ENCODE peak calls at places on chromosomes 7 and 10, in five cellular contexts. L is K562, G is H1, C is HepG2, O is GM12878. Q is an unnamed sample.

GRCh38 chr7:77339726-77340125 is 76.4 kb downstream of the GSAP start:
- DNase-seq in L (no peak), G (no peak), C (no peak), O (no peak), Q (no peak)

GRCh38 chr7:140667476-140667875 is 5.3 kb upstream of the ADCK2 start:
- DNase-seq in L (no peak), G (no peak), C (no peak), O (no peak), Q (no peak)

GRCh38 chr7:11212816-11213215 is 239.1 kb downstream of the PHF14 start:
- DNase-seq in L (no peak), G (no peak), C (no peak), O (no peak), Q (no peak)

GRCh38 chr10:43678654-43679053 is 30.0 kb upstream of the ZNF32 start:
- DNase-seq in L (no peak), G (no peak), C (no peak), O (no peak), Q (no peak)

GRCh38 chr7:103094102-103094501 is 19.2 kb downstream of the ARMC10 start:
- DNase-seq in L (no peak), G (no peak), C (no peak), O (no peak), Q (no peak)

GRCh38 chr10:90968448-90969086 is 47.7 kb upstream of the ANKRD1 start:
- DNase-seq in L (no peak), G (no peak), C (no peak), O (no peak), Q (no peak)

GRCh38 chr10:35364808-35365207 is 28.5 kb downstream of the CCNY start:
- DNase-seq in L (no peak), G (no peak), C (peak), O (no peak), Q (no peak)

GRCh38 chr10:61786728-61787127 is 114.8 kb upstream of the ARID5B start:
- DNase-seq in L (no peak), G (no peak), C (no peak), O (peak), Q (no peak)

GRCh38 chr10:98088186-98088971 is 46.1 kb upstream of the R3HCC1L start:
- DNase-seq in L (no peak), G (no peak), C (no peak), O (no peak), Q (no peak)

GRCh38 chr10:73810735-73811465 is 498 bp downstream of the NDST2 start:
- DNase-seq in L (peak), G (no peak), C (no peak), O (no peak), Q (peak)

GRCh38 chr7:39733881-39734571 is 110.7 kb downstream of the RALA start:
- DNase-seq in L (no peak), G (no peak), C (peak), O (no peak), Q (peak)

GRCh38 chr10:62814901-62815372 is 1.2 kb downstream of the EGR2 start:
- DNase-seq in L (no peak), G (no peak), C (no peak), O (no peak), Q (peak)

GRCh38 chr10:91908358-91909177 is 718 bp downstream of the FGFBP3 start:
- DNase-seq in L (peak), G (no peak), C (peak), O (peak), Q (peak)

GRCh38 chr7:5295039-5296014 is 12.6 kb downstream of the SLC29A4 start:
- DNase-seq in L (no peak), G (no peak), C (no peak), O (no peak), Q (peak)

GRCh38 chr10:24350111-24350921 is 141.4 kb downstream of the KIAA1217 start:
- DNase-seq in L (no peak), G (no peak), C (no peak), O (no peak), Q (no peak)

GRCh38 chr7:152590481-152590880 is 85.5 kb downstream of the XRCC2 start:
- DNase-seq in L (no peak), G (no peak), C (no peak), O (no peak), Q (no peak)

GRCh38 chr7:51276091-51276605 is 40.5 kb downstream of the COBL start:
- DNase-seq in L (no peak), G (no peak), C (no peak), O (no peak), Q (no peak)

GRCh38 chr10:35300063-35300699 is 36.1 kb upstream of the CCNY start:
- DNase-seq in L (peak), G (peak), C (no peak), O (peak), Q (no peak)

GRCh38 chr10:107969936-107970335 is 805.4 kb upstream of the SORCS1 start:
- DNase-seq in L (no peak), G (no peak), C (no peak), O (no peak), Q (no peak)

GRCh38 chr7:107208046-107208458 is 39.2 kb downstream of the HBP1 start:
- DNase-seq in L (no peak), G (no peak), C (no peak), O (no peak), Q (no peak)

GRCh38 chr7:54813398-54813797 is 54.4 kb upstream of the SEC61G start:
- DNase-seq in L (no peak), G (no peak), C (no peak), O (no peak), Q (no peak)

GRCh38 chr10:70602665-70603438 is at the start of gene PRF1:
- DNase-seq in L (peak), G (no peak), C (peak), O (no peak), Q (no peak)

GRCh38 chr10:128047337-128047736 is 78.9 kb downstream of the MKI67 start:
- DNase-seq in L (peak), G (peak), C (no peak), O (peak), Q (peak)

GRCh38 chr7:23418046-23418445 is 52.2 kb downstream of the IGF2BP3 start:
- DNase-seq in L (no peak), G (no peak), C (no peak), O (no peak), Q (no peak)

GRCh38 chr10:63464402-63465292 is 1.1 kb downstream of the JMJD1C start:
- DNase-seq in L (peak), G (no peak), C (no peak), O (no peak), Q (no peak)

GRCh38 chr10:18233775-18234174 is 93.6 kb downstream of the CACNB2 start:
- DNase-seq in L (no peak), G (no peak), C (no peak), O (no peak), Q (peak)

DNA sequence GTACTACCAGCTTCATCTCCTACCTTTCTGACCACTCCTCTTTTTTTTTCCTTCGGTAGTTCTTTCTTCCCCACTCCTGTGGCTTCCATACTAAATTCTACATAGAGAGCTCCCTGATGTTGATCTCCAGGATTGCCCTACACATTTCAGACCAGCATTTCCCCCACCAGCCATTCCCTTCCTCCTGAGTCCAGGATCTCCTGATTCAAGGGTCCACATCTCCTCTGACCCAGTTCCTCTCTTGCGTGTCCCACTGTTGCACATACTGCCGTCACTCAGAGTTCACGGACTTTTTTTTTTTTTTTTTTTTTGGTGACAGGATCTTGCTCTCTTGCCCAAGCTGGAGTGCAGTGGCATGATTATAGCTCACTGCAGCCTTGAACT is 29.9 kb upstream of the ZRANB1 start:
- DNase-seq in L (no peak), G (no peak), C (no peak), O (no peak), Q (no peak)
- H3K4me2 ChIP-seq in L (peak), G (no peak), C (peak), O (no peak), Q (no peak)

DNA sequence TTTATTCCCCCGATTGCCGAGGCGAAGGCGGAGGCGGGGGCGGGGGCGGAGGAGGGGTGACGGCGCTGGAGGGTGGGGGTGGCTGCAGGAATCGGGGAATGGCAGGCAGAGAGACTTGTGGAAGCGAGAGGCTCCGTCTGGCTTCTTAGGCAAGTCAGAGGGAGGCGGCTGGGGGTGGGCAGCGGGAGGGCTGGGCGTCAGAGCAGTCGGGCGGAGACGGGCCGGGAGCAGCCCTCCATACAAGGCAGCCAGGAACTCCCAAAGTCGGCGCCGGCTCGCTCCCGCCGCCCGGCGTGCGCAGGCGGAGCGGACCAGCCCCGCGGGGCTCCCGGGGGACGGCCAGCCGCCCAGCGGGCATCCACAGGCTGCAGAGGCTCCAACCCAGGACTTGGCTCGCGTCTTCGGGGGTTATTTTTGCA is 233 bp upstream of the CACNA2D1 start:
- DNase-seq in L (no peak), G (no peak), C (no peak), O (no peak), Q (peak)
- TF ChIP-seq CTCF in L (no peak), G (no peak), C (no peak), O (no peak), Q (no peak)

GRCh38 chr10:74923556-74923955 is 97.2 kb downstream of the KAT6B start:
- DNase-seq in L (no peak), G (no peak), C (no peak), O (no peak), Q (peak)
- TF ChIP-seq CREB1 in L (no peak), G (no peak), C (no peak), O (no peak), Q (no peak)

GRCh38 chr7:3168869-3169268 is 125.2 kb upstream of the CARD11 start:
- DNase-seq in L (no peak), G (no peak), C (peak), O (no peak), Q (no peak)
- H3K4me2 ChIP-seq in L (no peak), G (no peak), C (peak), O (no peak), Q (no peak)

DNA sequence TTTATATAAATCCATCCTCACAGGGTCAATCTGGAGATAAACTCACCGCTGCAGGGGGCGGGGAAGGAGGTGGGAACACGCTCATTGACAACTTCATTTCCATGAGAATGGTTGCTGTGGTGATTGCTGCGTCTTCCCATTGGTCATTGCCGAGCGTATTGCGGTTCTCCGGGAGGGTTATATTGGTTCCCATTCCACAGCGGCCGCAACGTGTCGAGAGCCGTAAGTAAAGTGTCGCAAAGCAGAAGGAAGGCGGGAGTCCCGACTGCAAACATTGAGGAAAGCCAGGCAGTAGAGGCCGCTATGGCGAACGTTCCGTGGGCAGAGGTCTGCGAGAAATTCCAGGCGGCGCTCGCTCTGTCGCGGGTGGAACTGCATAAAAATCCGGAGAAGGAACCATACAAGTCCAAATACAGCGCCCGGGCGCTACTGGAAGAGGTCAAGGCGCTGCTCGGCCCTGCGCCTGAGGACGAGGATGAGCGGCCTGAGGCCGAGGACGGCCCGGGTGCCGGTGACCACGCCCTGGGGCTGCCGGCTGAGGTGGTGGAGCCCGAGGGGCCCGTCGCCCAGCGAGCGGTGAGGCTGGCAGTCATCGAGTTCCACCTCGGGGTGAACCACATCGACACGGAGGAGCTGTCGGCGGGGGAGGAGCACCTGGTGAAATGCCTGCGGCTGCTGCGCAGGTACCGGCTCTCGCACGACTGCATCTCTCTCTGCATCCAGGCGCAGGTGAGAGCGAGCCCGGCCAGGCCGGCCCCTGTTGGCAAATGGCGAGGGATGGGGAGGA is at the start of gene KIFBP:
- DNase-seq in L (peak), G (peak), C (peak), O (peak), Q (peak)
- TF ChIP-seq CTCF in L (peak), G (peak), C (peak), O (peak), Q (peak)